ENCODE peak calls at places on chromosomes 11 and 22, in seven cellular contexts. H, F, U, T, V, E and D are unnamed samples. For H3K9me2, H3K4me1 and H3K79me2, the result is how much of the 10 kb centered on the place peaks cover.

GRCh38 chr11:115784796-115785521 is 280.7 kb upstream of the CADM1 start:
- DNase-seq in H (no peak), F (no peak), U (no peak), T (no peak), V (no peak), E (no peak), D (no peak)

GRCh38 chr11:36129955-36130354 is 159.3 kb downstream of the COMMD9 start:
- DNase-seq in H (no peak), F (no peak), U (no peak), T (no peak), V (no peak), E (no peak), D (no peak)

GRCh38 chr22:19723990-19724827 is 870 bp downstream of the GP1BB start:
- DNase-seq in H (peak), F (no peak), U (peak), T (peak), V (no peak), E (no peak), D (peak)

GRCh38 chr11:121933694-121934093 is 182.3 kb downstream of the BLID start:
- DNase-seq in H (no peak), F (peak), U (no peak), T (peak), V (no peak), E (no peak), D (no peak)

GRCh38 chr11:116396332-116396731 is 376.5 kb downstream of the BUD13 start:
- DNase-seq in H (peak), F (no peak), U (no peak), T (no peak), V (no peak), E (no peak), D (no peak)

GRCh38 chr11:69429716-69430491 is 51.6 kb upstream of the LINC01488 start:
- DNase-seq in H (no peak), F (no peak), U (no peak), T (no peak), V (no peak), E (no peak), D (no peak)

GRCh38 chr11:57515332-57516060 is at the start of gene SLC43A1:
- DNase-seq in H (peak), F (peak), U (peak), T (peak), V (peak), E (no peak), D (peak)

GRCh38 chr11:117970400-117971024 is 15.7 kb upstream of the IL10RA start:
- DNase-seq in H (no peak), F (no peak), U (no peak), T (peak), V (no peak), E (no peak), D (no peak)

GRCh38 chr11:729492-730074 is 17.7 kb upstream of the TALDO1 start:
- DNase-seq in H (no peak), F (no peak), U (no peak), T (no peak), V (no peak), E (no peak), D (no peak)

DNA sequence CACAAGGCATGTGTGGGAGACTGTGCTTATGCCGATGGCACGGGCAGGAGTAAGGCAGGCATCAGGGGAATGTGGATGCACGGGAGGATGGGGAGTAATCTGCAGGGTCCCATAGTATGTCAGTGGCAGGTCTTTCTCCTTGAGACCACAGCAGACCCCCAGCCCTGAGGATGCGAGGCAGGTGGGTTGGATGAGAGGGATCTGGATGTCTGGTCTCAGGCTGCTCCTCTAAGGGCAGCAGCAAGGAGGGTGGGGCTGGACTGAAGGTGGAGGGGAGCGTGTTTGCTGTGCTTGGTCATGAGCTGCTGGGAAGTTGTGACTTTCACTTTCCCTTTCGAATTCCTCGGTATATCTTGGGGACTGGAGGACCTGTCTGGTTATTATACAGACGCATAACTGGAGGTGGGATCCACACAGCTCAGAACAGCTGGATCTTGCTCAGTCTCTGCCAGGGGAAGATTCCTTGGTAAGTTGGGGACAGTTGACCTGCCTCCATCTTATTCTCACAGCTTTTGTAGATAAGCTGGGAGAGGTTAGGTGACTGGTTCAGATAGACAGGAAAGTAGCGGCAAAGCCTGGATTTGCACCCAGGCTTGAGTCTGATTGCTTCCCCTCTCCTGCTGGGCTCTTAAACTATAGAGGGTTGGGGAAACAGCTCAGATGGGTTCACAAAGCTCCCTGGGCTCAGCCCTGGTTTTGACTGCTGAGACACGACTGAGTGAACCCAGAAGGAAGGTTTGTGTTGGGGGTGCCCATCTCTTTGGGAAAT is at the start of gene APOL1:
- DNase-seq in H (peak), F (peak), U (no peak), T (no peak), V (peak), E (no peak), D (peak)
- H3K9me2 ChIP-seq in H (under half), F (under half), U (under half), T (under half), V (under half), E (under half), D (under half)

DNA sequence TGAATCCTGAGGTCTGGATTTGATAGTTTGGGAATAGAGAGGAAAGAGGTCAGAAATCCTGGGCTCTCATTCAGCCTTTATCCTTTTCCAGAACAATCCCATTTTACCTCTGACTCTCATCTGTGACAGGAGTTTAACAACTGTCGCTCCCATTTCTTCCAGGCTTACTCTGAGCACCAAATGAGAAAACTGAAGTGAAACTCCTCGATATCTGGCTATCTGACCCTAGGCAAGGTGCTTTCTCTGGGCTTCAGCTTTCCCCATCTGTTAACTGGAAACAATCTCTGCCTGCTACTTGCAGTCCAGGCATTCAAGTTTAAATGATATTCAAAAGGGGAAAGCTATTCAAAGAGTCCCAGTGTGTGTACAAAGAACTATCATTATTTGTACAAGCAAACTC is 50.1 kb downstream of the NRXN2 start:
- DNase-seq in H (no peak), F (no peak), U (no peak), T (no peak), V (no peak), E (no peak), D (peak)
- H3K4me1 ChIP-seq in H (under half), F (under half), U (under half), T (under half), V (under half), E (under half), D (under half)

GRCh38 chr11:108206969-108207682 is 15.3 kb downstream of the NPAT start:
- DNase-seq in H (no peak), F (no peak), U (no peak), T (no peak), V (no peak), E (no peak), D (peak)
- H3K79me2 ChIP-seq in H (half or more), F (half or more), U (half or more), T (under half), V (half or more), E (half or more), D (half or more)

GRCh38 chr11:32213223-32213622 is 122.3 kb downstream of the RCN1 start:
- DNase-seq in H (peak), F (peak), U (no peak), T (peak), V (no peak), E (no peak), D (no peak)

GRCh38 chr11:32204751-32205150 is 113.9 kb downstream of the RCN1 start:
- DNase-seq in H (no peak), F (no peak), U (no peak), T (no peak), V (no peak), E (no peak), D (no peak)

GRCh38 chr11:32215157-32215556 is 124.3 kb downstream of the RCN1 start:
- DNase-seq in H (no peak), F (no peak), U (no peak), T (no peak), V (no peak), E (no peak), D (no peak)

GRCh38 chr11:32210601-32211000 is 119.7 kb downstream of the RCN1 start:
- DNase-seq in H (no peak), F (peak), U (no peak), T (peak), V (no peak), E (no peak), D (no peak)
- H3K9me2 ChIP-seq in H (under half), F (under half), U (under half), T (under half), V (under half), E (under half), D (under half)